ENCODE peak calls at places on chromosomes 2 and 18, in five cellular contexts. A is CD8-positive, alpha-beta memory T cell; M is Peyer's patch; U is OCI-LY7; S is left lung. E is an unnamed sample. For H3K4me1, the result is how much of the 10 kb centered on the place peaks cover.

GRCh38 chr2:23590227-23590869 is 205.4 kb downstream of the KLHL29 start:
- DNase-seq in U (no peak), A (no peak), M (no peak), S (no peak), E (no peak)

GRCh38 chr2:200026838-200027237 is 71.5 kb downstream of the MAIP1 start:
- DNase-seq in U (no peak), S (no peak), A (no peak), M (no peak), E (no peak)

GRCh38 chr2:69773201-69773600 is 31.3 kb downstream of the ANXA4 start:
- DNase-seq in M (no peak), S (no peak), A (no peak), U (no peak), E (no peak)

GRCh38 chr2:185417688-185418087 is 320.9 kb upstream of the FSIP2 start:
- DNase-seq in M (no peak), U (no peak), S (no peak), A (no peak), E (no peak)

GRCh38 chr2:26067980-26068507 is 34.2 kb downstream of the RAB10 start:
- DNase-seq in M (no peak), A (no peak), U (peak), S (no peak), E (no peak)

GRCh38 chr2:134008837-134009236 is 245.0 kb upstream of the MGAT5 start:
- DNase-seq in A (no peak), S (no peak), U (no peak), M (no peak), E (no peak)

GRCh38 chr2:211665299-211665698 is 873.3 kb downstream of the ERBB4 start:
- DNase-seq in S (no peak), M (no peak), A (no peak), U (no peak), E (no peak)

GRCh38 chr2:157922815-157923214 is 46.7 kb upstream of the ACVR1 start:
- DNase-seq in A (no peak), M (no peak), S (no peak), U (no peak), E (no peak)

GRCh38 chr2:207275779-207276178 is 110.0 kb upstream of the KLF7 start:
- DNase-seq in U (no peak), A (no peak), S (no peak), M (no peak), E (no peak)

GRCh38 chr2:3168230-3168891 is 209.3 kb downstream of the EIPR1 start:
- DNase-seq in U (no peak), S (no peak), A (no peak), M (no peak), E (no peak)

GRCh38 chr2:200177971-200178911 is 128.3 kb upstream of the SPATS2L start:
- DNase-seq in A (no peak), U (no peak), M (no peak), S (no peak), E (peak)

GRCh38 chr18:45642238-45642637 is 27.0 kb downstream of the SLC14A2 start:
- DNase-seq in S (no peak), M (no peak), U (no peak), A (no peak), E (no peak)

GRCh38 chr2:168355110-168355509 is 101.0 kb upstream of the CERS6 start:
- DNase-seq in S (no peak), U (no peak), A (no peak), M (no peak), E (no peak)

GRCh38 chr2:55138546-55139288 is 88.5 kb upstream of the RTN4 start:
- DNase-seq in A (no peak), U (no peak), S (no peak), M (no peak), E (no peak)

GRCh38 chr2:57692395-57692794 is 354.2 kb upstream of the VRK2 start:
- DNase-seq in M (no peak), A (no peak), U (no peak), S (no peak), E (no peak)

GRCh38 chr2:97740590-97741182 is 27.3 kb downstream of the ZAP70 start:
- DNase-seq in A (no peak), M (peak), U (peak), S (peak), E (no peak)

GRCh38 chr2:197174539-197175094 is 136.0 kb downstream of the ANKRD44 start:
- DNase-seq in A (no peak), U (no peak), M (no peak), S (no peak), E (no peak)

GRCh38 chr2:112153179-112153490 is 14.9 kb downstream of the FBLN7 start:
- DNase-seq in A (no peak), M (no peak), U (no peak), S (no peak), E (no peak)
- H3K4me1 ChIP-seq in A (under half), M (under half), U (under half), S (under half), E (under half)

GRCh38 chr2:109174214-109174613 is 45.2 kb downstream of the SH3RF3 start:
- DNase-seq in A (no peak), M (no peak), S (no peak), U (no peak), E (no peak)
- H3K4me1 ChIP-seq in A (under half), M (under half), S (under half), U (under half), E (under half)

DNA sequence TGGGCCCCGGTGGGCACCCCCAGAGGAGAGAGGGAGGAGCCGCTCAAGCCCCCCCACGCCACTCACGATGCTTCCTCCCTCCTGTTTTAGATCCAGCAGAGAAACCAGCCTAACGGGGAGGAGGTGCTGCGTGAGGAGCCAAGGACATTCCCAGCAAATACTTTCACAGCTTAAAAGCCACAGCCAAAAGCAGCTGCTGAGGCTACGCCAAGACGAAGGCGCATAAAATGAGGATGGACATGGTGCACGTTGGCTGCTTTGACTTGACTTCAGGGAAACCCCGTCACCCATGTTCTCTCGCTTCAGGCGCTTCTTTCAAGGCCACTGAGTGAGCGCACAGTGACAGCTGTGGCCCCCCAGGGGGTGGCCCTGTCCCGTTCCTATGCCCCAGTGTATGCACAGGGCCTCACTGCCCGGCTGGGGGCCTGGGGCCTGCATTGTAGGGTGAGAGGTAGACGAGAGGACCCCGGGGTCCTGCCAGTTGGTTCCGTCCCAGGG is 72.1 kb upstream of the PXDN start:
- DNase-seq in U (no peak), A (no peak), M (no peak), S (no peak), E (no peak)
- H3K4me1 ChIP-seq in U (under half), A (under half), M (under half), S (under half), E (under half)

DNA sequence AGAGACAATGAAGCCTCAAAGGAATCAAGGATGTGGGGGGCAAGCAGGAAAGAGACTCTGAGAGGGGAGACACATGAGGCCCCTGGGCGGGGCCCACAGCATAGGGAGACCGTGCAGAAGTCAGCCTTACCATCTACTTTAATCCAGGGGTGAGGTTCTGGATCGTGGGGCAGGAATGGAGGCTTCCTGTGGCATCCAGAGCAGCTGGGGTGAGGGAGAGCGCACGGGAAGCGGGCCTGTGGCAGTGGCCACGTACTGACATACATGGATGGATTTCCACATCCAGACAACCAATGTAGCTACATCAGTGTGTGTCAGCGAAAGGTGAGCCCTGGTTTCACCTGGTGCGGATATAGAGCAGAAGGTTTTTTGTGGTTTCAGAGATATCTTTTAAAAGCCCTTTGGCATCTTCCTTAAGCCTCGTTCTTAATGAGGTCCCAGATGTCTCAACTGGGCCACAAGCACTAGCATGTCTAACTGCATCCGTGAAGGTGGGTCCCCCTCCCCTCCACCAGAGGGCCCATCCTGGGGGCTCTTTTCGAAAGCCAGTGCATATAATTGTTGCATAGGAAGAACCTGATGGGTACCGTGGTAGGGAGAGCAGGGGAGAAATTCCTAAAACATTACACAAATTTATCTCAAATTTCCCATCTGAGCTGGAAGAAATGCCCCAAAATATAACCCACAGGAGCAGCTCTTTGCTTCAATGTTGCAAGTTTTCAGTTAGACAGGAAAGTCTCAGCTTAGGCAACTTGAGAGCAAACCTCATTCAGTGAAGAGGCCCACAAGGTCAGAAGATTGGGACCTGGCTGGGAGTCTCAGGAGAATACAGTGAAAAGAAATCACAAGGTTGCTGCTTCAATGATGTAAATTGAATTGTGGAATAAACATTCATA is 90.9 kb downstream of the SP3 start:
- DNase-seq in U (peak), A (no peak), S (no peak), M (no peak), E (no peak)
- H3K4me1 ChIP-seq in U (half or more), A (under half), S (under half), M (under half), E (under half)

GRCh38 chr2:67974564-67975430 is 88.0 kb downstream of the C1D start:
- DNase-seq in M (peak), S (peak), U (no peak), A (no peak), E (peak)
- H3K4me1 ChIP-seq in M (under half), S (under half), U (under half), A (under half), E (under half)

DNA sequence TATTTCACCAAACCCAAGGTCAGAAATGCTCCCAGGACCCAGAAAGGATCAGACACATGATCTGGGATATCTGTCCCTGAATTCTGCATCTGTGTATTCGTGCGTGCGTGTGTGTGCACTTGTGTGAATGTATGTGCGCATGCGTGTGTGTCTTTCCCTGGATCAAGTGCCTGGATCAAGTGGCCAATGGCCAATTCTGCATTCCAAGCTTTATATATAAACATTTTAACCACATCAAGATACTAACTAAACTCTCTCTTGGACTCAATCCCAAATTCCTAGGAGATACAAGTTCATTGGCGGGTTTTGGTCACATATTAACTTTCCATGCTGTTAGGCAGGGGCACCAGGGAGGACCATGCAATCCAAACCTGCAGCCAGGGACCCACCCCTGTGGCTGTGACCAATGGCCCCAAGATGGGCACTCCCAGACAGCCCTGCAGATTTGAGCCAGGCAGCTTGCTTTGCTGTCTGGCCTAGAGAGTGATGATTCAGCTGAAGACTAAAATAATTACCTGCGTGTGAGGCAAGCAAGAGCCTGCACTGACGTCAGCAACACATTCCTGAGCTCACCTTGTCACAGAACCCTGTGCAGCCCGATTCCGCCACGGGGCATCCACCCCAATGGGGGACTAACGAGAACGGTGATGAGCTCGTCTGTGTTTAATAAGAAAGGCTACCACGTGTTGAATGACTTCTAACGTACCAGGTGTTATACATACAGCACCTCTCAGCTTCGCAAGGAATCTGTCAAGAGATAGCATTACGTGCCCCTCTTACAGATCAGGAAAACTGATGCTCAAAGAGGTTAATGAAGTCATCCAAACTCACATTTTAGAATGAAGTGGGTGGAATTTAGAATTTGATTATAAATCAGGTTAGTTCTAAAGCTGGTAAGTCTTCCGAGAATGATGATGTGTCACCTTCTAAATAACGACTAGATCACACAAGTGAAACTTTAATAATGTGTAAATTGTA is 45.4 kb upstream of the ROCK2 start:
- DNase-seq in U (no peak), M (peak), S (peak), A (no peak), E (no peak)
- H3K4me1 ChIP-seq in U (under half), M (under half), S (under half), A (under half), E (under half)

GRCh38 chr2:28624436-28624797 is 127.2 kb upstream of the PPP1CB start:
- DNase-seq in S (no peak), U (no peak), A (no peak), M (no peak), E (no peak)
- H3K4me1 ChIP-seq in S (under half), U (under half), A (half or more), M (half or more), E (under half)

GRCh38 chr18:13308369-13308768 is 89.8 kb downstream of the LDLRAD4 start:
- DNase-seq in A (no peak), M (no peak), U (no peak), S (no peak), E (no peak)
- H3K4me1 ChIP-seq in A (under half), M (under half), U (under half), S (under half), E (under half)

GRCh38 chr18:48492880-48493279 is 46.0 kb upstream of the CTIF start:
- DNase-seq in M (no peak), S (no peak), U (no peak), A (no peak), E (no peak)

GRCh38 chr18:48488388-48488850 is 50.4 kb upstream of the CTIF start:
- DNase-seq in M (peak), S (peak), U (no peak), A (no peak), E (peak)

GRCh38 chr18:48486762-48487161 is 52.1 kb upstream of the CTIF start:
- DNase-seq in A (no peak), M (no peak), S (no peak), U (no peak), E (no peak)

GRCh38 chr18:48493856-48494255 is 45.0 kb upstream of the CTIF start:
- DNase-seq in M (no peak), S (no peak), U (no peak), A (no peak), E (no peak)

GRCh38 chr18:48490641-48491040 is 48.2 kb upstream of the CTIF start:
- DNase-seq in A (no peak), S (no peak), U (no peak), M (no peak), E (no peak)
- H3K4me1 ChIP-seq in A (under half), S (under half), U (under half), M (under half), E (under half)

DNA sequence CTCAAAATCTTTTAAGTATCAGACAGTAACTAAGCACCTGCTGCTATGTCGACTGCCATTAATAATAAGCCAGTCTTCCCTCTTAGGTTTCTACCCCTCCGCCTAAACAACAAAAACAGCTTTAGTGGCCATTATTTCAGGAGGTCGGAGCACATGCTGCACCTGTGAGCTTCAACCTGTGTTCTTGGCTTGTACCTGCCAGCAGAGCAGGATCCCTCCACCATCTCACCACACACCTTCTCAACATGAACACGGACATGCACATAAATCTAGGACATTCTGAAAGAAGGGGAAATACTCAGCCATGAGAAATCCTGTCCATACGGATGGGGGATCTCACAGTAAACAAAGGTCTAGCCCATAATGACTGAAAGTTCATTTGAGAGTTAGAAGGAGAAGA is 3.7 kb downstream of the CYB5A start:
- DNase-seq in M (no peak), S (no peak), A (no peak), U (no peak), E (no peak)
- H3K4me1 ChIP-seq in M (under half), S (under half), A (under half), U (under half), E (half or more)